ENCODE peak calls at places on chromosomes 2 and 18, in six cellular contexts. V is AG04450, T is astrocyte of the spinal cord, P is A549, F is osteoblast, A is IMR-90. O is an unnamed sample.

GRCh38 chr2:109436635-109437225 is 177.0 kb downstream of the SEPTIN10 start:
- DNase-seq in V (no peak), T (no peak), P (no peak), F (no peak), A (no peak), O (no peak)

GRCh38 chr18:1075310-1075709 is 170.6 kb downstream of the ADCYAP1 start:
- DNase-seq in V (no peak), T (no peak), P (no peak), F (no peak), A (no peak), O (no peak)

GRCh38 chr18:1906421-1906820 is 664.9 kb downstream of the METTL4 start:
- DNase-seq in V (no peak), T (no peak), P (no peak), F (no peak), A (no peak), O (no peak)

GRCh38 chr18:24051256-24051947 is 36.8 kb downstream of the TTC39C start:
- DNase-seq in V (no peak), T (peak), P (peak), F (peak), A (peak), O (no peak)

GRCh38 chr2:219441451-219442205 is 7.0 kb downstream of the SPEG start:
- DNase-seq in V (no peak), T (no peak), P (peak), F (peak), A (peak), O (no peak)

GRCh38 chr2:74891136-74891764 is 57.3 kb downstream of the HK2 start:
- DNase-seq in V (no peak), T (no peak), P (no peak), F (no peak), A (no peak), O (no peak)

GRCh38 chr2:233689498-233689897 is 3.2 kb upstream of the UGT1A6 start:
- DNase-seq in V (no peak), T (no peak), P (no peak), F (no peak), A (no peak), O (no peak)

GRCh38 chr2:197711576-197711975 is 6.4 kb downstream of the MARS2 start:
- DNase-seq in V (no peak), T (no peak), P (no peak), F (peak), A (peak), O (no peak)

GRCh38 chr2:234251326-234252271 is 201.1 kb downstream of the SPP2 start:
- DNase-seq in V (peak), T (peak), P (peak), F (peak), A (peak), O (peak)

GRCh38 chr2:231003186-231003585 is 7.3 kb downstream of the SPATA3 start:
- DNase-seq in V (no peak), T (no peak), P (no peak), F (peak), A (no peak), O (no peak)

GRCh38 chr2:260507-261161 is 3.2 kb downstream of the SH3YL1 start:
- DNase-seq in V (peak), T (no peak), P (no peak), F (no peak), A (peak), O (no peak)

GRCh38 chr2:217943379-217944321 is 59.1 kb downstream of the TNS1 start:
- DNase-seq in V (no peak), T (peak), P (peak), F (peak), A (peak), O (no peak)

GRCh38 chr2:56576001-56576400 is 392.2 kb downstream of the CCDC85A start:
- DNase-seq in V (no peak), T (no peak), P (no peak), F (no peak), A (no peak), O (no peak)

GRCh38 chr2:218895326-218895725 is 14.7 kb downstream of the WNT10A start:
- DNase-seq in V (no peak), T (no peak), P (no peak), F (peak), A (no peak), O (no peak)

GRCh38 chr2:105143467-105144127 is 97.9 kb upstream of the GPR45 start:
- DNase-seq in V (no peak), T (no peak), P (no peak), F (peak), A (no peak), O (no peak)

GRCh38 chr18:3447895-3448844 is 1.8 kb upstream of the TGIF1 start:
- DNase-seq in V (peak), T (peak), P (peak), F (peak), A (peak), O (peak)

GRCh38 chr2:144458536-144458935 is 61.4 kb downstream of the ZEB2 start:
- DNase-seq in V (no peak), T (no peak), P (no peak), F (no peak), A (no peak), O (no peak)

GRCh38 chr2:114543106-114543806 is 100.8 kb downstream of the DPP10 start:
- DNase-seq in V (no peak), T (no peak), P (peak), F (no peak), A (no peak), O (no peak)

GRCh38 chr2:240997856-240998705 is at the start of gene SNED1:
- DNase-seq in V (no peak), T (peak), P (peak), F (peak), A (peak), O (no peak)

GRCh38 chr18:46152808-46153617 is 48.8 kb downstream of the HAUS1 start:
- DNase-seq in V (no peak), T (no peak), P (peak), F (no peak), A (no peak), O (no peak)

GRCh38 chr2:226579519-226579918 is 220.1 kb downstream of the IRS1 start:
- DNase-seq in V (no peak), T (no peak), P (no peak), F (no peak), A (peak), O (no peak)

GRCh38 chr18:26504831-26505230 is 43.5 kb downstream of the KCTD1 start:
- DNase-seq in V (no peak), T (no peak), P (no peak), F (no peak), A (no peak), O (no peak)

GRCh38 chr18:23196119-23197004 is 61.1 kb downstream of the CABLES1 start:
- DNase-seq in V (no peak), T (no peak), P (no peak), F (no peak), A (no peak), O (no peak)

GRCh38 chr2:174333502-174334277 is 1.1 kb upstream of the SP9 start:
- DNase-seq in V (no peak), T (no peak), P (peak), F (peak), A (no peak), O (no peak)

GRCh38 chr18:48743046-48743445 is 204.2 kb downstream of the CTIF start:
- DNase-seq in V (peak), T (peak), P (no peak), F (peak), A (peak), O (no peak)

GRCh38 chr2:118032169-118033013 is 18.5 kb upstream of the CCDC93 start:
- DNase-seq in V (no peak), T (peak), P (peak), F (peak), A (peak), O (no peak)

DNA sequence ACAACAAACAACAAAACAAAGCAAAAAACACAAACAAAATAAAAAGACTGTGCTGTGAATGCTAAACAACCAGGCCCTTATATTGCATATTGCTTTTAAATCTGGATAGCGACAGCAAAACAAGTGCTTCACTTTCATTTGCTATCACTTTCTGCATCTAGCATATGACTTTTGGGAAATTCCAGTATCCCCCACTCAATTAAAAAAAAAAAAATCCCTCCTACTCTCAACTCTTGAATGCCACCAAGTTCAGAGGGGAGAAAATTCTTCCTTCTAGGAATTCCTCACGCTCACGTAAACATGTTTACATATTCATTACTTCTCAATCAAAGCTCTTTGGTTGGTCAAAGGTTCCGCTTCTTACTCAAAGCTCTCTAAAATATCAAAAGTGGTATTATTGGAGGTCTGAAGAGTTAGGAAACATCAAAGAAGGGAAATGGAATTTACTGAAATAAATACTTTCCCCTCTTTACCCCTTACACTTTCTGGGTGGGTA is 4.1 kb downstream of the DOCK10 start:
- DNase-seq in V (no peak), T (no peak), P (no peak), F (no peak), A (no peak), O (no peak)
- H3K4me3 ChIP-seq in V (no peak), T (no peak), P (no peak), F (no peak), A (no peak), O (no peak)

GRCh38 chr2:133673570-133673969 is 105.3 kb upstream of the NCKAP5 start:
- DNase-seq in V (no peak), T (no peak), P (no peak), F (no peak), A (no peak), O (no peak)
- H3K4me3 ChIP-seq in V (no peak), T (no peak), P (peak), F (no peak), A (no peak), O (no peak)

GRCh38 chr2:47302308-47302707 is 100.6 kb upstream of the MSH2 start:
- DNase-seq in V (no peak), T (no peak), P (no peak), F (no peak), A (no peak), O (no peak)

GRCh38 chr2:47300609-47301276 is 102.2 kb upstream of the MSH2 start:
- DNase-seq in V (no peak), T (no peak), P (no peak), F (no peak), A (no peak), O (no peak)

GRCh38 chr2:47300081-47300480 is 102.9 kb upstream of the MSH2 start:
- DNase-seq in V (no peak), T (no peak), P (no peak), F (no peak), A (no peak), O (no peak)

GRCh38 chr2:47301731-47302130 is 101.2 kb upstream of the MSH2 start:
- DNase-seq in V (no peak), T (no peak), P (no peak), F (no peak), A (no peak), O (no peak)

GRCh38 chr2:47301277-47301618 is 101.7 kb upstream of the MSH2 start:
- DNase-seq in V (no peak), T (no peak), P (no peak), F (no peak), A (no peak), O (no peak)
- H3K4me3 ChIP-seq in V (no peak), T (no peak), P (no peak), F (no peak), A (no peak), O (no peak)

GRCh38 chr2:27249891-27250651 is 12.8 kb downstream of the SLC30A3 start:
- DNase-seq in V (no peak), T (peak), P (peak), F (peak), A (peak), O (no peak)

GRCh38 chr2:27249077-27249890 is 13.6 kb downstream of the SLC30A3 start:
- DNase-seq in V (no peak), T (peak), P (no peak), F (peak), A (no peak), O (no peak)

GRCh38 chr2:27251786-27252185 is 11.1 kb downstream of the SLC30A3 start:
- DNase-seq in V (no peak), T (no peak), P (no peak), F (no peak), A (no peak), O (no peak)

GRCh38 chr2:27247893-27248292 is 15.0 kb downstream of the SLC30A3 start:
- DNase-seq in V (no peak), T (no peak), P (no peak), F (peak), A (no peak), O (no peak)

GRCh38 chr2:27250652-27251379 is 12.0 kb downstream of the SLC30A3 start:
- DNase-seq in V (no peak), T (no peak), P (no peak), F (peak), A (no peak), O (no peak)
- H3K4me3 ChIP-seq in V (no peak), T (no peak), P (no peak), F (no peak), A (no peak), O (no peak)

DNA sequence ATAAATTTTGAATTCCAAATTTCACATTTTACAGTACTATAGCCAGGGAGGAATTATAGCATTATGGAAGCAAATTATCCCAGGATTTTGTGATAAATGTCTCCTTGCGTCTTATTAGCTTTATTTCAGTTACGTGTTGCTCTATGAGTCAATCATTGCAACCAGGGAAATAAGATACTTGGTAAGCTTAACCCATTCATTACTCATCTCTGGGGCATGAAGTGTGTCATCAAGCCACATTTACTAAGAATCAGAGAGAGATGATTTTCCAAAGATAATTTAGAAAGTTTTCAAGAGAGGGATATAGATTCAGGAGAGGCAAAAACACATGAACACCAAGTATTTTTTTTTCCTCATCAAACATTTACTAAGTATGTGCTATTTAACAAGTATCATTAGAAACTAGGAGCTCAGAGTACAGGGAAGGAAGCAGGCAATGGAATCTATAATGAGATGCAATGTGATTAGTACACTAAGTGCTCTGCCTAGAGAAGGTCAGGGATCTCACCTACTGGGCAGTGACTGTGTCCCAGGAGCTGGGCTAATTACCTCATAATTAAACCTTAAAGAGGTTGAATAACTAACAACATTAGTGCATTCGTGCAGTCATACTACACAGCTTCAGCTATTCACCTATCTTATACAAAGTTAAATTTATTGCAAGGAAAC is 217.8 kb upstream of the NXPH2 start:
- DNase-seq in V (no peak), T (peak), P (no peak), F (no peak), A (no peak), O (peak)
- H3K4me3 ChIP-seq in V (no peak), T (no peak), P (no peak), F (no peak), A (no peak), O (no peak)